ENCODE peak calls at places on chromosomes 16 and 17, in eight cellular contexts. F is mucosa of descending colon, O is fibroblast of lung, G is thoracic aorta, B is fibroblast of the aortic adventitia, Q is spleen, W is astrocyte of the cerebellum, Z is body of pancreas. H is an unnamed sample.

GRCh38 chr17:4479982-4480751 is 18.5 kb upstream of the SPNS2 start:
- DNase-seq in F (peak; percentile 62), O (no peak), G (no peak), B (no peak), Q (no peak), W (no peak), Z (no peak), H (no peak)

GRCh38 chr16:19375561-19376158 is 42.0 kb upstream of the TMC5 start:
- DNase-seq in F (no peak), O (peak; percentile 34), G (no peak), B (peak; percentile 76), Q (no peak), W (peak; percentile 38), Z (peak; percentile 31), H (peak; percentile 1)

GRCh38 chr17:76869209-76869877 is 1.1 kb downstream of the MGAT5B start:
- DNase-seq in F (no peak), O (no peak), G (no peak), B (no peak), Q (no peak), W (no peak), Z (no peak), H (no peak)

GRCh38 chr16:78952630-78953029 is 647.9 kb downstream of the MAF start:
- DNase-seq in F (no peak), O (no peak), G (no peak), B (no peak), Q (no peak), W (no peak), Z (no peak), H (no peak)

GRCh38 chr16:12350945-12351344 is 374.4 kb downstream of the SNX29 start:
- DNase-seq in F (no peak), O (no peak), G (no peak), B (no peak), Q (no peak), W (no peak), Z (no peak), H (no peak)

GRCh38 chr16:51881731-51882130 is 665.2 kb downstream of the TOX3 start:
- DNase-seq in F (no peak), O (peak; percentile 76), G (no peak), B (peak; percentile 59), Q (no peak), W (no peak), Z (no peak), H (no peak)

GRCh38 chr16:55809386-55809785 is 23.5 kb downstream of the CES1 start:
- DNase-seq in F (no peak), O (no peak), G (no peak), B (no peak), Q (no peak), W (no peak), Z (no peak), H (no peak)

GRCh38 chr17:6752068-6752909 is 3.6 kb upstream of the XAF1 start:
- DNase-seq in F (no peak), O (peak; percentile 100), G (peak; percentile 15), B (peak; percentile 100), Q (no peak), W (peak; percentile 99), Z (peak; percentile 28), H (peak; percentile 99)

GRCh38 chr16:24497405-24497804 is 42.0 kb upstream of the RBBP6 start:
- DNase-seq in F (no peak), O (peak; percentile 5), G (no peak), B (peak; percentile 15), Q (no peak), W (no peak), Z (no peak), H (peak; percentile 3)

GRCh38 chr17:75430159-75430748 is 24.8 kb upstream of the GRB2 start:
- DNase-seq in F (no peak), O (peak; percentile 93), G (no peak), B (peak; percentile 60), Q (no peak), W (peak; percentile 84), Z (peak; percentile 22), H (no peak)

GRCh38 chr17:64692187-64692586 is 30.1 kb upstream of the SMURF2 start:
- DNase-seq in F (no peak), O (no peak), G (no peak), B (peak; percentile 77), Q (no peak), W (no peak), Z (no peak), H (no peak)

GRCh38 chr16:8631818-8632217 is 10.3 kb downstream of the METTL22 start:
- DNase-seq in F (no peak), O (no peak), G (no peak), B (no peak), Q (peak; percentile 73), W (no peak), Z (no peak), H (no peak)

GRCh38 chr16:56399492-56399891 is 25.9 kb downstream of the AMFR start:
- DNase-seq in F (no peak), O (no peak), G (no peak), B (no peak), Q (no peak), W (no peak), Z (no peak), H (no peak)

GRCh38 chr17:35612924-35613521 is 25.9 kb downstream of the AP2B1 start:
- DNase-seq in F (peak; percentile 31), O (peak; percentile 33), G (no peak), B (peak; percentile 70), Q (no peak), W (peak; percentile 48), Z (peak; percentile 39), H (no peak)

GRCh38 chr16:1155353-1156110 is 2.6 kb downstream of the CACNA1H start:
- DNase-seq in F (no peak), O (peak; percentile 9), G (no peak), B (no peak), Q (no peak), W (no peak), Z (no peak), H (no peak)
- H3K4me3 ChIP-seq in F (no peak overlapping the region), O (no peak overlapping the region), G (peak overlapping the region; percentile 63), B (no peak overlapping the region), Q (no peak overlapping the region), W (no peak overlapping the region), Z (no peak overlapping the region), H (no peak overlapping the region)

GRCh38 chr16:87995644-87996043 is 44.4 kb downstream of the BANP start:
- DNase-seq in F (no peak), O (no peak), G (no peak), B (no peak), Q (no peak), W (no peak), Z (no peak), H (no peak)
- TF ChIP-seq CTCF in F (no peak), O (no peak), G (no peak), B (no peak), Q (no peak), W (no peak), Z (no peak), H (no peak)

GRCh38 chr17:70882504-70882903 is 713.2 kb downstream of the KCNJ2 start:
- DNase-seq in F (no peak), O (no peak), G (no peak), B (no peak), Q (no peak), W (no peak), Z (no peak), H (no peak)

GRCh38 chr17:70875729-70876344 is 706.5 kb downstream of the KCNJ2 start:
- DNase-seq in F (no peak), O (no peak), G (no peak), B (peak; percentile 22), Q (no peak), W (no peak), Z (no peak), H (no peak)

GRCh38 chr17:70886648-70887047 is 717.3 kb downstream of the KCNJ2 start:
- DNase-seq in F (no peak), O (no peak), G (no peak), B (no peak), Q (no peak), W (no peak), Z (no peak), H (no peak)

GRCh38 chr17:70879389-70879788 is 710.1 kb downstream of the KCNJ2 start:
- DNase-seq in F (no peak), O (no peak), G (no peak), B (no peak), Q (no peak), W (no peak), Z (no peak), H (no peak)

DNA sequence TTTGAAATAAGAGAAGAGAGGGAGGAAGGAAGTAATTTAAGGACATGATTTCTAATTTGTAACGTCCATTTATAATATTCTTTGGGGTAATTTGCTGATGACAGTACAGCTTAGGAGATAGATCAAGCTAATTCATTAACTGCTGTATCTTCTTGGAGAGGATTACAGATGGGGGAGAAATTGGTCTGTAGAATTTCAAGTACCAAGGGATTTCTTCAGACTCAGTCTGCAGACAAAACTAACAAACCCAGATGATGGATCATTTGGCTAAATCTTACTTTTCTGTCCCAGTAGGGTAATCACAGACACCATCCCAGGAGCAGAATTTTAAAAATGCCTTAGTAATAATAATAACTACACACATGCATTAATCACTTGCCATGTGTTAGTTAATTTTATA is 711.8 kb downstream of the KCNJ2 start:
- DNase-seq in F (no peak), O (no peak), G (no peak), B (no peak), Q (no peak), W (no peak), Z (no peak), H (no peak)
- H3K4me3 ChIP-seq in F (no peak overlapping the region), O (no peak overlapping the region), G (no peak overlapping the region), B (no peak overlapping the region), Q (no peak overlapping the region), W (no peak overlapping the region), Z (no peak overlapping the region), H (no peak overlapping the region)

DNA sequence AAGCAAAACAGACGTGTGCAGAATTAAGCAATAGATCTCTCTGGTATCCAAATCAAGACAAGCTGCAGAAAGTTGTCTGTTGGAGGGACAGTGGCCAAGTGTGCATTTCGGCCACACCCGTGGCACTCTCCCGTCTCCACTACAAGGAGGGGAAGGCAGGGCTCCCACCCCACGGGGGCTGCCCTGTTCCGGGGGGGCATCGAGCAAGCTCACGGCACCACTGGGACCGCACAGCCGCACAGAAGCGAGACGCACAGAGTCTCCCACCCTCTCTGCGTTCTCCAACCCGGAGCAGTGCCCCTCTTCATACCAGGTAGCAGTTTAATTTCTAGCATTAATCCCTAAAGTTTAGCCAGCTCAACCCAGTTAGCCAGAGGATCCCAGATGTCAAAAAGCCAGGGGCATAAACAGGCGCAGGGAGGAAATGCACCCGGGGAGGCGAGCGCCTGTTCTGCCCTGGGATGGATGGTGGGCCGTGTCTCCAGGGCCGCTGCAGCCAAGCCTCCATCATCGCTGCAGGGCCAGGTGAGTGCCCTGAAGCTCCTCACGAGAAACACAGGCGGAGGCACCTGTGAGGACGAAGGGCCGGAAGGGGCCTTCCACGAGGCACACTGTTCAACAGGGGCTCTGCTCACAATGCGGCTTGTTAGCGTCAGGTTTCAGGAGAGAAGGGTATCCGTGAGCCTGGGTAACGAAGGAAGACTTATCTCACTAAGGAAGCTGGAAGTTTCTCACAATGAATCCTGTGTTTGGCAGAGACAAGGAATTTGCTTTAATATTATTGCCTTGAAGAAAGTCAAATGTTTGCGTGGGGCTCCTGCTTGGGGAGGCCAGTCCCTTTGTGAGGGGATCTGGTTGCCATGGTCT is 42.1 kb upstream of the METRNL start:
- DNase-seq in F (no peak), O (no peak), G (no peak), B (no peak), Q (peak; percentile 55), W (no peak), Z (no peak), H (no peak)
- TF ChIP-seq CTCF in F (no peak), O (no peak), G (no peak), B (no peak), Q (no peak), W (no peak), Z (no peak), H (no peak)

H was measured in AG09309.